ENCODE peak calls at places on chromosomes 1 and 21, in six cellular contexts. One of them, this sample, is unnamed.

GRCh38 chr1:32020338-32020737 is 6.7 kb downstream of the KHDRBS1 start:
- DNase-seq in NCI-H2081: no peak
- DNase-seq in left ventricle myocardium superior: no peak
- DNase-seq in aorta: no peak
- DNase-seq in EL: no peak
- DNase-seq in fibroblast of mammary gland: no peak
- DNase-seq in this sample: no peak

GRCh38 chr1:157505481-157506272 is 46.6 kb downstream of the FCRL5 start:
- DNase-seq in NCI-H2081: peak
- DNase-seq in left ventricle myocardium superior: peak
- DNase-seq in aorta: no peak
- DNase-seq in EL: peak
- DNase-seq in fibroblast of mammary gland: peak
- DNase-seq in this sample: no peak

GRCh38 chr1:33029921-33030320 is 6.8 kb downstream of the AK2 start:
- DNase-seq in NCI-H2081: no peak
- DNase-seq in left ventricle myocardium superior: no peak
- DNase-seq in aorta: no peak
- DNase-seq in EL: no peak
- DNase-seq in fibroblast of mammary gland: no peak
- DNase-seq in this sample: no peak

GRCh38 chr1:214525535-214526019 is 25.8 kb downstream of the PTPN14 start:
- DNase-seq in NCI-H2081: no peak
- DNase-seq in left ventricle myocardium superior: no peak
- DNase-seq in aorta: no peak
- DNase-seq in EL: peak
- DNase-seq in fibroblast of mammary gland: peak
- DNase-seq in this sample: no peak

GRCh38 chr1:37858931-37859506 is 373 bp downstream of the MTF1 start:
- DNase-seq in NCI-H2081: no peak
- DNase-seq in left ventricle myocardium superior: no peak
- DNase-seq in aorta: no peak
- DNase-seq in EL: peak
- DNase-seq in fibroblast of mammary gland: peak
- DNase-seq in this sample: no peak

GRCh38 chr1:226643167-226643566 is 94.6 kb downstream of the STUM start:
- DNase-seq in NCI-H2081: no peak
- DNase-seq in left ventricle myocardium superior: peak
- DNase-seq in aorta: peak
- DNase-seq in EL: peak
- DNase-seq in fibroblast of mammary gland: peak
- DNase-seq in this sample: no peak

GRCh38 chr1:164601399-164602141 is 42.6 kb downstream of the PBX1 start:
- DNase-seq in NCI-H2081: no peak
- DNase-seq in left ventricle myocardium superior: no peak
- DNase-seq in aorta: no peak
- DNase-seq in EL: no peak
- DNase-seq in fibroblast of mammary gland: no peak
- DNase-seq in this sample: no peak

GRCh38 chr1:165463978-165464377 is 19.1 kb upstream of the RXRG start:
- DNase-seq in NCI-H2081: no peak
- DNase-seq in left ventricle myocardium superior: no peak
- DNase-seq in aorta: no peak
- DNase-seq in EL: no peak
- DNase-seq in fibroblast of mammary gland: no peak
- DNase-seq in this sample: no peak

GRCh38 chr1:110508038-110508437 is 10.9 kb downstream of the KCNA10 start:
- DNase-seq in NCI-H2081: no peak
- DNase-seq in left ventricle myocardium superior: peak
- DNase-seq in aorta: peak
- DNase-seq in EL: peak
- DNase-seq in fibroblast of mammary gland: no peak
- DNase-seq in this sample: no peak

GRCh38 chr1:39789571-39790110 is 976 bp upstream of the BMP8B start:
- DNase-seq in NCI-H2081: no peak
- DNase-seq in left ventricle myocardium superior: no peak
- DNase-seq in aorta: no peak
- DNase-seq in EL: no peak
- DNase-seq in fibroblast of mammary gland: no peak
- DNase-seq in this sample: no peak

GRCh38 chr1:218346391-218347204 is 1.5 kb downstream of the TGFB2 start:
- DNase-seq in NCI-H2081: no peak
- DNase-seq in left ventricle myocardium superior: peak
- DNase-seq in aorta: peak
- DNase-seq in EL: peak
- DNase-seq in fibroblast of mammary gland: peak
- DNase-seq in this sample: no peak

GRCh38 chr21:43269461-43269860 is 100.7 kb downstream of the CRYAA start:
- DNase-seq in NCI-H2081: no peak
- DNase-seq in left ventricle myocardium superior: peak
- DNase-seq in aorta: peak
- DNase-seq in EL: no peak
- DNase-seq in fibroblast of mammary gland: no peak
- DNase-seq in this sample: no peak

GRCh38 chr1:89945852-89946476 is 48.9 kb upstream of the ZNF326 start:
- DNase-seq in NCI-H2081: no peak
- DNase-seq in left ventricle myocardium superior: no peak
- DNase-seq in aorta: no peak
- DNase-seq in EL: peak
- DNase-seq in fibroblast of mammary gland: peak
- DNase-seq in this sample: no peak

GRCh38 chr1:159838715-159839114 is 12.0 kb downstream of the SLAMF8 start:
- DNase-seq in NCI-H2081: no peak
- DNase-seq in left ventricle myocardium superior: no peak
- DNase-seq in aorta: no peak
- DNase-seq in EL: no peak
- DNase-seq in fibroblast of mammary gland: no peak
- DNase-seq in this sample: no peak

GRCh38 chr1:157073944-157074685 is 25.5 kb downstream of the ETV3L start:
- DNase-seq in NCI-H2081: no peak
- DNase-seq in left ventricle myocardium superior: peak
- DNase-seq in aorta: peak
- DNase-seq in EL: peak
- DNase-seq in fibroblast of mammary gland: peak
- DNase-seq in this sample: peak

GRCh38 chr1:10710489-10710888 is 86.0 kb downstream of the CASZ1 start:
- DNase-seq in NCI-H2081: no peak
- DNase-seq in left ventricle myocardium superior: no peak
- DNase-seq in aorta: no peak
- DNase-seq in EL: no peak
- DNase-seq in fibroblast of mammary gland: no peak
- DNase-seq in this sample: no peak

GRCh38 chr21:37532868-37533780 is 166.6 kb downstream of the DYRK1A start:
- DNase-seq in NCI-H2081: no peak
- DNase-seq in left ventricle myocardium superior: no peak
- DNase-seq in aorta: no peak
- DNase-seq in EL: peak
- DNase-seq in fibroblast of mammary gland: peak
- DNase-seq in this sample: no peak

GRCh38 chr1:231803353-231803752 is 176.8 kb downstream of the DISC1 start:
- DNase-seq in NCI-H2081: no peak
- DNase-seq in left ventricle myocardium superior: no peak
- DNase-seq in aorta: peak
- DNase-seq in EL: peak
- DNase-seq in fibroblast of mammary gland: peak
- DNase-seq in this sample: no peak

GRCh38 chr1:154943649-154944421 is 7.3 kb upstream of the PMVK start:
- DNase-seq in NCI-H2081: peak
- DNase-seq in left ventricle myocardium superior: peak
- DNase-seq in aorta: no peak
- DNase-seq in EL: peak
- DNase-seq in fibroblast of mammary gland: no peak
- DNase-seq in this sample: no peak